ENCODE peak calls at places on chromosomes 3 and 15, in ten cellular contexts. P is activated naive CD4-positive, alpha-beta T cell treated with Interleukin-2 at 50 U/mL for 16 hours; L is HEK293T; I is activated CD4-positive, alpha-beta T cell treated with anti-CD3 and anti-CD28 coated beads, Interleukin-2, amount 50 U/mL, for 1 hour; H is GM04503; T is activated T-cell treated with anti-CD3 and anti-CD28 coated beads, Interleukin-2, amount 50 U/mL, for 1 hour; N is thoracic aorta; V is right atrium auricular region; Y is PC-9; R is AG04450. F is an unnamed sample.

GRCh38 chr3:129837057-129837631 is 56.4 kb downstream of the TMCC1 start:
- DNase-seq in P (no peak), L (no peak), I (no peak), H (no peak), T (no peak), N (no peak), V (no peak), Y (no peak), R (no peak), F (no peak)

GRCh38 chr15:90561344-90562244 is 31.9 kb downstream of the CRTC3 start:
- DNase-seq in P (no peak), L (no peak), I (no peak), H (peak; percentile 65), T (no peak), N (no peak), V (no peak), Y (no peak), R (peak; percentile 49), F (no peak)

GRCh38 chr3:39250116-39250747 is 29.6 kb downstream of the CX3CR1 start:
- DNase-seq in P (no peak), L (no peak), I (no peak), H (no peak), T (no peak), N (no peak), V (no peak), Y (no peak), R (no peak), F (no peak)

GRCh38 chr3:31219131-31219843 is 313.4 kb upstream of the STT3B start:
- DNase-seq in P (no peak), L (no peak), I (no peak), H (peak; percentile 19), T (no peak), N (no peak), V (no peak), Y (no peak), R (no peak), F (peak; percentile 64)

GRCh38 chr15:74036271-74037170 is 42.0 kb downstream of the PML start:
- DNase-seq in P (no peak), L (peak; percentile 70), I (no peak), H (no peak), T (no peak), N (no peak), V (no peak), Y (peak; percentile 26), R (peak; percentile 30), F (peak; percentile 79)

GRCh38 chr3:52308308-52308707 is 7.8 kb upstream of the DNAH1 start:
- DNase-seq in P (no peak), L (no peak), I (no peak), H (no peak), T (no peak), N (no peak), V (no peak), Y (no peak), R (no peak), F (no peak)

GRCh38 chr3:49673131-49673714 is 928 bp upstream of the APEH start:
- DNase-seq in P (no peak), L (peak; percentile 15), I (no peak), H (no peak), T (no peak), N (no peak), V (no peak), Y (peak; percentile 59), R (no peak), F (no peak)

GRCh38 chr3:109548192-109548938 is 211.0 kb upstream of the DPPA4 start:
- DNase-seq in P (no peak), L (no peak), I (no peak), H (no peak), T (no peak), N (no peak), V (no peak), Y (no peak), R (no peak), F (peak; percentile 19)

GRCh38 chr15:95604634-95605036 is 725.9 kb upstream of the NR2F2 start:
- DNase-seq in P (no peak), L (no peak), I (no peak), H (peak; percentile 82), T (no peak), N (no peak), V (no peak), Y (no peak), R (peak; percentile 56), F (peak; percentile 72)

GRCh38 chr15:38536201-38536676 is 28.4 kb downstream of the RASGRP1 start:
- DNase-seq in P (no peak), L (no peak), I (no peak), H (peak; percentile 96), T (no peak), N (no peak), V (peak; percentile 65), Y (no peak), R (peak; percentile 69), F (peak; percentile 85)

GRCh38 chr3:124492824-124493223 is 237.4 kb upstream of the UMPS start:
- DNase-seq in P (no peak), L (peak; percentile 57), I (no peak), H (no peak), T (no peak), N (no peak), V (no peak), Y (peak; percentile 55), R (peak; percentile 3), F (peak; percentile 60)

GRCh38 chr3:105534491-105534890 is 167.8 kb downstream of the ALCAM start:
- DNase-seq in P (no peak), L (no peak), I (no peak), H (no peak), T (no peak), N (no peak), V (no peak), Y (no peak), R (no peak), F (no peak)

GRCh38 chr15:81820236-81820635 is 225.6 kb downstream of the MEX3B start:
- DNase-seq in P (no peak), L (no peak), I (no peak), H (no peak), T (no peak), N (no peak), V (no peak), Y (no peak), R (peak; percentile 15), F (no peak)

GRCh38 chr15:74453925-74454763 is 6.8 kb downstream of the UBL7 start:
- DNase-seq in P (no peak), L (no peak), I (no peak), H (no peak), T (no peak), N (no peak), V (no peak), Y (no peak), R (no peak), F (no peak)

GRCh38 chr3:64150527-64151238 is 74.6 kb downstream of the PRICKLE2 start:
- DNase-seq in P (no peak), L (peak; percentile 39), I (no peak), H (peak; percentile 47), T (no peak), N (peak; percentile 5), V (no peak), Y (peak; percentile 32), R (peak; percentile 97), F (peak; percentile 91)

GRCh38 chr15:72229076-72229946 is 1.7 kb downstream of the PKM start:
- DNase-seq in P (peak; percentile 50), L (no peak), I (peak; percentile 16), H (peak; percentile 33), T (peak; percentile 46), N (no peak), V (no peak), Y (no peak), R (no peak), F (peak; percentile 41)

GRCh38 chr3:93906245-93906644 is 67.5 kb downstream of the PROS1 start:
- DNase-seq in P (no peak), L (no peak), I (no peak), H (no peak), T (no peak), N (no peak), V (no peak), Y (no peak), R (no peak), F (no peak)

GRCh38 chr3:33982269-33982798 is 183.9 kb downstream of the PDCD6IP start:
- DNase-seq in P (no peak), L (no peak), I (no peak), H (no peak), T (no peak), N (no peak), V (no peak), Y (no peak), R (no peak), F (no peak)

GRCh38 chr3:188941103-188941502 is 230.7 kb upstream of the TPRG1 start:
- DNase-seq in P (no peak), L (no peak), I (no peak), H (no peak), T (no peak), N (no peak), V (peak; percentile 65), Y (no peak), R (no peak), F (no peak)

GRCh38 chr3:55341502-55342031 is 145.5 kb downstream of the WNT5A start:
- DNase-seq in P (no peak), L (no peak), I (no peak), H (peak; percentile 72), T (no peak), N (no peak), V (no peak), Y (no peak), R (no peak), F (peak; percentile 9)

GRCh38 chr3:175193815-175194518 is 334.8 kb downstream of the NAALADL2 start:
- DNase-seq in P (no peak), L (no peak), I (no peak), H (peak; percentile 12), T (no peak), N (no peak), V (no peak), Y (no peak), R (no peak), F (peak; percentile 20)

GRCh38 chr15:83653639-83654378 is at the start of gene ADAMTSL3:
- DNase-seq in P (no peak), L (peak; percentile 74), I (no peak), H (no peak), T (no peak), N (peak; percentile 21), V (peak; percentile 77), Y (peak; percentile 61), R (no peak), F (peak; percentile 94)

GRCh38 chr3:128603811-128604447 is 46.7 kb downstream of the RPN1 start:
- DNase-seq in P (no peak), L (no peak), I (no peak), H (no peak), T (no peak), N (no peak), V (no peak), Y (no peak), R (no peak), F (peak; percentile 28)

GRCh38 chr3:188090626-188091309 is 63.2 kb upstream of the LPP start:
- DNase-seq in P (no peak), L (no peak), I (no peak), H (no peak), T (no peak), N (no peak), V (no peak), Y (no peak), R (no peak), F (no peak)